ENCODE peak calls at places on chromosomes 16 and 17, in five cellular contexts. G, Z, Y, V and T are unnamed samples.
A peak's percentile ranks its signal among the peaks of the same experiment; 100 is the strongest.

GRCh38 chr17:12348476-12348875 is 317.2 kb upstream of the MYOCD start:
- DNase-seq in Y (no peak), G (no peak), Z (no peak), V (no peak), T (no peak)

GRCh38 chr17:42275527-42276358 is 448 bp downstream of the STAT5B start:
- DNase-seq in Z (peak; percentile 58), G (no peak), Y (peak; percentile 53), V (no peak), T (peak; percentile 28)

GRCh38 chr17:7703584-7704574 is 1.1 kb upstream of the EFNB3 start:
- DNase-seq in Y (no peak), V (no peak), Z (no peak), G (no peak), T (no peak)

GRCh38 chr16:31073823-31074072 is 292 bp downstream of the ZNF668 start:
- DNase-seq in Z (no peak), Y (no peak), G (no peak), V (no peak), T (no peak)

GRCh38 chr17:82627827-82628226 is 20.4 kb downstream of the WDR45B start:
- DNase-seq in Z (no peak), Y (peak; percentile 70), G (no peak), V (peak; percentile 58), T (no peak)

GRCh38 chr17:19386974-19387920 is at the start of gene MFAP4:
- DNase-seq in Y (peak; percentile 87), V (peak; percentile 79), G (peak; percentile 74), Z (peak; percentile 81), T (peak; percentile 53)

GRCh38 chr17:80050706-80051105 is 14.3 kb downstream of the CCDC40 start:
- DNase-seq in Y (no peak), Z (no peak), V (no peak), G (no peak), T (no peak)

GRCh38 chr16:47713225-47713595 is 252.1 kb downstream of the PHKB start:
- DNase-seq in Y (no peak), Z (no peak), V (no peak), G (no peak), T (no peak)

GRCh38 chr17:73007447-73007846 is 85.0 kb downstream of the SLC39A11 start:
- DNase-seq in G (no peak), Y (no peak), V (no peak), Z (no peak), T (peak; percentile 32)

GRCh38 chr17:12620200-12620720 is 45.4 kb upstream of the MYOCD start:
- DNase-seq in V (no peak), Y (no peak), G (no peak), Z (no peak), T (no peak)

GRCh38 chr16:24204150-24204665 is 51.9 kb upstream of the CACNG3 start:
- DNase-seq in Z (no peak), G (no peak), Y (no peak), V (no peak), T (no peak)

GRCh38 chr16:64543401-64543800 is 578.5 kb downstream of the CDH11 start:
- DNase-seq in G (no peak), Z (no peak), Y (no peak), V (no peak), T (no peak)

GRCh38 chr16:46822270-46822669 is 8.7 kb downstream of the C16orf87 start:
- DNase-seq in Z (no peak), V (no peak), Y (no peak), G (no peak), T (no peak)

GRCh38 chr17:81150379-81151038 is 14.8 kb upstream of the PVALEF start:
- DNase-seq in G (peak; percentile 38), Z (peak; percentile 62), V (peak; percentile 38), Y (no peak), T (no peak)

GRCh38 chr17:16878547-16879100 is 93.3 kb downstream of the TNFRSF13B start:
- DNase-seq in Z (peak; percentile 30), V (no peak), G (no peak), Y (no peak), T (no peak)

GRCh38 chr17:37802712-37803416 is 58.0 kb upstream of the HNF1B start:
- DNase-seq in Z (no peak), G (no peak), V (peak; percentile 34), Y (no peak), T (no peak)

GRCh38 chr17:63758428-63758827 is 15.0 kb downstream of the CCDC47 start:
- DNase-seq in Z (no peak), Y (no peak), V (no peak), G (no peak), T (no peak)

GRCh38 chr17:63764701-63765100 is 8.7 kb downstream of the CCDC47 start:
- DNase-seq in V (no peak), Y (no peak), G (no peak), Z (no peak), T (no peak)

GRCh38 chr17:63762106-63763078 is 11.0 kb downstream of the CCDC47 start:
- DNase-seq in V (no peak), Y (no peak), Z (no peak), G (no peak), T (no peak)

GRCh38 chr17:63760771-63761539 is 12.4 kb downstream of the CCDC47 start:
- DNase-seq in G (no peak), Z (no peak), Y (no peak), V (no peak), T (no peak)
- TF ChIP-seq CTCF in G (no peak), Z (no peak), Y (no peak), V (no peak), T (no peak)

GRCh38 chr16:3311496-3311895 is 6.2 kb downstream of the ZNF75A start:
- DNase-seq in Y (no peak), V (no peak), G (no peak), Z (no peak), T (no peak)
- H3K9me3 ChIP-seq in Y (peaks cover 90% of the 10 kb centered on the region), V (no peaks in the 10 kb centered on the region), G (peaks cover 100% of the 10 kb centered on the region), Z (peaks cover 96% of the 10 kb centered on the region), T (peaks cover 6% of the 10 kb centered on the region)

DNA sequence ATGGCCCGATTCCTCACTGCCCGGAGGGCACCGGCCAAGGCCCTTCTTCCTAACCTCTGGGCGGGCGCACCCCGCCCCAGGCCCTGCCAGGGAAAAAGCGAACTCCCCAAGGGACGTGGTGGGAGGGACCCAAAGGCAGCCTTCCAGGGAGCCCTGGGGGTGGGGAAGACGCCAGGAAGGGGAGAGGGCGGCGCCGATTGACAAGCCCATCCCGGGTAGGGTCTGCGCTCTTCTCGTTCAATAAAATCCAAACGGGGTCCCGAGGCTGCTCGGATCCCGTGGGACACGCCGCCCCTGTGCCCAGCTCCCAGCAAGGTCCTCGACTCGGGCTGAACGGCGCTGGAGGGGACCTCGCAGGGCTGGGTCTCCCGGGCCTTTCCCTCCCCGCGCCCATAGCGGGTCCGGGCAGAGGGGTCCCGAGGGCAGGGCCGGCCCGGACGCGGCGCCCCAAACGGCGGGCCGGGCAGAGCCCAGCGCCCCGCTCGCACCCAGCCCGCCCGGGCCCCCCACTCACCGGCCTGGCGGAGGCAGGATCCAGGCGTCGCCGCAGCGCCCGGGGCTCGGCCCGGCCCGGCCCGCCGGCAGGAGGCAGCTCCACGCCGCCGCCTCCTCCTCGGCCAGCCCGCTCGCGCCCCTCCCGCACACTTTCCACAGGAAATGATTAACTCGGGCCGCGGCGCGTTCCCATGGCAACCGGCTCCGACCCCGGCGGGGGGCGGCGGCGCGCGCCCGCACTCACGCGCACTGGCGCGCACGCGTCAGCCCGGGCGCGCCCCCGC is at the start of gene KIFC3:
- DNase-seq in Y (peak; percentile 93), G (peak; percentile 88), Z (peak; percentile 89), V (peak; percentile 82), T (peak; percentile 69)
- H3K4me1 ChIP-seq in Y (peaks cover 11% of the 10 kb centered on the region), G (peaks cover 84% of the 10 kb centered on the region), Z (peaks cover 55% of the 10 kb centered on the region), V (peaks cover 23% of the 10 kb centered on the region), T (peaks cover 9% of the 10 kb centered on the region)

GRCh38 chr17:15029469-15029868 is 235.7 kb downstream of the PMP22 start:
- DNase-seq in Z (no peak), Y (no peak), G (no peak), V (no peak), T (no peak)
- TF ChIP-seq CTCF in Z (no peak), Y (no peak), G (no peak), V (no peak), T (no peak)

GRCh38 chr16:35193956-35194355 is 1734.5 kb downstream of the TP53TG3F start:
- DNase-seq in Y (no peak), V (no peak), G (no peak), Z (no peak), T (no peak)
- H3K9me3 ChIP-seq in Y (no peaks in the 10 kb centered on the region), V (no peaks in the 10 kb centered on the region), G (no peaks in the 10 kb centered on the region), Z (no peaks in the 10 kb centered on the region), T (no peaks in the 10 kb centered on the region)